ENCODE peak calls at places on chromosomes 6 and 20, in five cellular contexts. O is AG10803; N is naive thymus-derived CD4-positive, alpha-beta T cell; M is tibial nerve; A is CD8-positive, alpha-beta memory T cell. U is an unnamed sample.

GRCh38 chr6:53735896-53736295 is 58.9 kb upstream of the LRRC1 start:
- DNase-seq in M (no peak), A (peak), O (no peak), N (no peak), U (no peak)

GRCh38 chr20:51500311-51500710 is 42.2 kb downstream of the NFATC2 start:
- DNase-seq in A (peak), N (peak), M (no peak), O (no peak), U (no peak)

GRCh38 chr6:16684896-16685554 is 76.2 kb downstream of the ATXN1 start:
- DNase-seq in O (peak), N (peak), M (no peak), A (no peak), U (no peak)

GRCh38 chr6:34414999-34415858 is 10.6 kb downstream of the RPS10 start:
- DNase-seq in N (peak), M (peak), A (no peak), O (peak), U (peak)

GRCh38 chr20:6157345-6157744 is 34.5 kb upstream of the FERMT1 start:
- DNase-seq in N (no peak), A (no peak), O (no peak), M (no peak), U (no peak)

GRCh38 chr6:125220712-125221111 is 67.1 kb downstream of the TPD52L1 start:
- DNase-seq in A (no peak), O (peak), N (no peak), M (peak), U (no peak)

GRCh38 chr20:46700481-46700880 is 9.0 kb upstream of the SLC2A10 start:
- DNase-seq in N (no peak), A (no peak), M (no peak), O (no peak), U (no peak)

GRCh38 chr6:157089258-157089657 is 234.1 kb downstream of the TMEM242 start:
- DNase-seq in N (no peak), A (no peak), M (no peak), O (peak), U (no peak)

GRCh38 chr20:24991897-24992419 is 593 bp downstream of the APMAP start:
- DNase-seq in A (peak), N (no peak), O (no peak), M (no peak), U (no peak)

GRCh38 chr6:110214338-110214737 is 34.1 kb downstream of the CDC40 start:
- DNase-seq in M (no peak), A (no peak), O (no peak), N (no peak), U (no peak)

GRCh38 chr20:49394264-49394663 is 88.2 kb downstream of the KCNB1 start:
- DNase-seq in A (no peak), N (no peak), M (no peak), O (peak), U (no peak)

GRCh38 chr20:58236612-58237317 is 8.3 kb upstream of the ANKRD60 start:
- DNase-seq in A (peak), N (peak), O (peak), M (peak), U (peak)

GRCh38 chr6:27753668-27754407 is 158.4 kb downstream of the OR2B2 start:
- DNase-seq in A (peak), M (no peak), N (peak), O (peak), U (peak)

DNA sequence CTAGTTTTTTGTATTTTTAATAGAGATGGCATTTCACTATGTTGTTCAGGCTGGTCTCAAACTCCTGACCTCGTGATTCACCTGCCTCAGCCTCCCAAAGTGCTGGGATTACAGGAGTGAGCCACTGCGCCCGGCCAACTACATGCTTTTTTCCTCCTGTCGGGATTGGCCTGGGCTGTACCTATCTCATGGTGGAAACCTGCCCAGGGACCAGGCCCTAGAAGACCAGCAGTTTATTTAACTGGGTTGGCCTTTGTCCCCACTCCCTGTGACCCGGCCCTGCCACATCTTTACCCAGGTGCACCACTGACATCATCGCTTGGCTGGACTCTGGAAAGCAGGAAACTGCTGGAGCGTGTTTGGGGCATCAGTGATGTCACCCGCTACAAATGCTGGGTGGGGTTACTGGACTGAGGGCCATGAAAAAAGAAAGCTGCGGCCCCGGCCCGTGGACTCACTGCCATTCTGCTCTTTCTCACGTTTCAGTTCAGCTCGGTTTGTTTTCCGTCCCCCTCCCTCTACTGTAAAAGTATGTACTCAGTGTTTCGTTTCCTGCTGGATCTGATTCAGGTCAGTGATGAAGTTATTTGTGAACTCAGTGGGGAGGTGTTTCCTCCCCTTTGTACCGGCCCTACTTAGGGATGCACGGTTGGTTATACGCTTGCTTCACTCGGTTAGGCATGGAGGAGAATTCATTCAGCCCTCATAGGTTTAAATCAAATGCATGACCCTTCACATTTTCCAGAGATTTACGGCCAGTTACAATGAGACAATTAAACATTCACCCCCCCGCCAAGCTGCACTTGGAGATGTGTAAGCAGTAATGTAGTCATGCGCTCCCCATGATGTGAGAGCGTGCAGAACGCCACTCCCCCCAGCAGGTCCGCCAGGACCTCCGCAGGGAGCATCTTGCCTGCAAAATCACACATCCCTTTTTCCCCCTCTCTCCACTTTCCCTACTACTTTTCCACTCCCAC is 179.3 kb downstream of the MTHFD1L start:
- DNase-seq in O (peak), N (no peak), A (no peak), M (peak), U (no peak)
- H3K4me3 ChIP-seq in O (no peak), N (no peak), A (no peak), M (no peak), U (no peak)

GRCh38 chr6:135183532-135184440 is 2.7 kb downstream of the MYB start:
- DNase-seq in M (no peak), O (no peak), N (peak), A (peak), U (no peak)

GRCh38 chr6:135187372-135187771 is 6.3 kb downstream of the MYB start:
- DNase-seq in N (no peak), M (no peak), O (no peak), A (no peak), U (no peak)

GRCh38 chr6:135188718-135189117 is 7.6 kb downstream of the MYB start:
- DNase-seq in N (no peak), A (no peak), O (no peak), M (no peak), U (no peak)

GRCh38 chr6:135185483-135185882 is 4.4 kb downstream of the MYB start:
- DNase-seq in O (no peak), A (no peak), M (no peak), N (no peak), U (no peak)

GRCh38 chr6:135186255-135186654 is 5.1 kb downstream of the MYB start:
- DNase-seq in O (no peak), M (no peak), A (no peak), N (no peak), U (no peak)
- H3K4me3 ChIP-seq in O (no peak), M (no peak), A (no peak), N (no peak), U (no peak)

GRCh38 chr6:158894192-158894591 is 75.0 kb upstream of the EZR start:
- DNase-seq in A (no peak), M (no peak), O (peak), N (no peak), U (no peak)
- H3K4me3 ChIP-seq in A (no peak), M (no peak), O (no peak), N (no peak), U (no peak)

GRCh38 chr20:44186674-44187053 is 324 bp downstream of the JPH2 start:
- DNase-seq in O (no peak), M (no peak), A (no peak), N (no peak), U (no peak)
- H3K4me3 ChIP-seq in O (peak), M (peak), A (no peak), N (no peak), U (peak)

GRCh38 chr20:36540551-36541211 is 638 bp upstream of the MYL9 start:
- DNase-seq in O (no peak), A (no peak), M (no peak), N (no peak), U (no peak)
- H3K4me3 ChIP-seq in O (peak), A (no peak), M (peak), N (no peak), U (peak)

GRCh38 chr6:118586741-118587485 is 38.8 kb downstream of the PLN start:
- DNase-seq in M (no peak), O (no peak), N (no peak), A (no peak), U (no peak)
- H3K4me3 ChIP-seq in M (no peak), O (no peak), N (no peak), A (no peak), U (no peak)